ENCODE peak calls at places on chromosomes 7 and 10, in four cellular contexts. G is neural progenitor cell, B is GM23248, Y is PC-3. H is an unnamed sample. For H3K9me3, the result is how much of the 10 kb centered on the place peaks cover.

GRCh38 chr10:51960494-51960895 is 261.1 kb upstream of the CSTF2T start:
- DNase-seq in G (peak), B (peak), Y (peak), H (peak)

GRCh38 chr7:22154130-22154529 is 202.8 kb downstream of the RAPGEF5 start:
- DNase-seq in Y (no peak), B (no peak), G (peak), H (peak)

GRCh38 chr10:127978481-127978880 is 71.6 kb downstream of the PTPRE start:
- DNase-seq in Y (no peak), B (no peak), G (no peak), H (no peak)

GRCh38 chr10:90133606-90134005 is 432.2 kb downstream of the KIF20B start:
- DNase-seq in B (no peak), Y (peak), G (no peak), H (no peak)

GRCh38 chr7:145143690-145144089 is 307.8 kb upstream of the TPK1 start:
- DNase-seq in Y (no peak), G (no peak), B (no peak), H (no peak)

GRCh38 chr10:1110674-1111119 is 54.5 kb downstream of the WDR37 start:
- DNase-seq in B (no peak), G (no peak), Y (no peak), H (no peak)

GRCh38 chr7:4837814-4838625 is 23.8 kb downstream of the PAPOLB start:
- DNase-seq in B (no peak), G (peak), Y (no peak), H (peak)

GRCh38 chr10:60564475-60564874 is 174.8 kb upstream of the ANK3 start:
- DNase-seq in B (peak), Y (peak), G (no peak), H (no peak)

GRCh38 chr10:43252166-43252784 is 14.6 kb downstream of the RASGEF1A start:
- DNase-seq in B (no peak), Y (no peak), G (no peak), H (no peak)

GRCh38 chr10:125343118-125343752 is 182.9 kb upstream of the CTBP2 start:
- DNase-seq in Y (peak), G (peak), B (peak), H (peak)

GRCh38 chr10:132303361-132304115 is 4.2 kb downstream of the STK32C start:
- DNase-seq in G (no peak), B (no peak), Y (no peak), H (no peak)

GRCh38 chr10:86759073-86759672 is 2.8 kb downstream of the BMPR1A start:
- DNase-seq in B (peak), G (no peak), Y (no peak), H (no peak)

GRCh38 chr7:1951600-1951999 is 281.1 kb downstream of the MAD1L1 start:
- DNase-seq in B (no peak), Y (no peak), G (no peak), H (no peak)

GRCh38 chr7:6376820-6377219 is 70.9 kb downstream of the DAGLB start:
- DNase-seq in B (no peak), G (no peak), Y (no peak), H (no peak)

GRCh38 chr7:110386006-110386405 is 704.9 kb upstream of the LRRN3 start:
- DNase-seq in B (no peak), G (no peak), Y (peak), H (no peak)

GRCh38 chr10:77416327-77417135 is 221.1 kb downstream of the KCNMA1 start:
- DNase-seq in Y (peak), G (no peak), B (peak), H (no peak)

GRCh38 chr7:101699399-101699798 is 70.3 kb upstream of the MYL10 start:
- DNase-seq in Y (no peak), B (no peak), G (no peak), H (no peak)

GRCh38 chr10:78185693-78186055 is 152.0 kb downstream of the RPS24 start:
- DNase-seq in G (no peak), B (no peak), Y (no peak), H (no peak)

GRCh38 chr7:29865526-29865925 is 59.2 kb downstream of the WIPF3 start:
- DNase-seq in Y (peak), B (peak), G (no peak), H (no peak)

GRCh38 chr10:87818505-87819273 is 663 bp upstream of the ATAD1 start:
- DNase-seq in G (peak), Y (peak), B (peak), H (peak)

GRCh38 chr7:13880789-13881188 is 108.7 kb downstream of the ETV1 start:
- DNase-seq in Y (peak), G (no peak), B (peak), H (no peak)

GRCh38 chr10:24465124-24465874 is 256.4 kb downstream of the KIAA1217 start:
- DNase-seq in B (peak), G (no peak), Y (peak), H (no peak)

GRCh38 chr7:42227931-42228591 is 8.9 kb downstream of the GLI3 start:
- DNase-seq in G (peak), B (peak), Y (no peak), H (no peak)

GRCh38 chr7:55477781-55478374 is 94.4 kb downstream of the VOPP1 start:
- DNase-seq in G (no peak), B (peak), Y (no peak), H (no peak)

GRCh38 chr7:95693551-95694333 is 78.6 kb upstream of the DYNC1I1 start:
- DNase-seq in B (peak), G (no peak), Y (peak), H (no peak)

GRCh38 chr7:90445633-90446032 is 23.8 kb upstream of the PTTG1IP2 start:
- DNase-seq in B (no peak), G (no peak), Y (no peak), H (no peak)

GRCh38 chr10:117929321-117930067 is 117.2 kb downstream of the RAB11FIP2 start:
- DNase-seq in Y (no peak), G (peak), B (no peak), H (no peak)

GRCh38 chr7:69534461-69535041 is 63.7 kb upstream of the AUTS2 start:
- DNase-seq in B (no peak), G (peak), Y (no peak), H (no peak)

GRCh38 chr7:47277321-47277781 is 304.6 kb downstream of the TNS3 start:
- DNase-seq in Y (no peak), G (no peak), B (no peak), H (no peak)

GRCh38 chr7:108973075-108973474 is 403.4 kb downstream of the DNAJB9 start:
- DNase-seq in B (no peak), Y (no peak), G (peak), H (peak)

GRCh38 chr7:77734590-77735421 is 38.5 kb downstream of the RSBN1L start:
- DNase-seq in B (no peak), G (no peak), Y (no peak), H (no peak)

GRCh38 chr7:103989785-103990775 is 622 bp upstream of the RELN start:
- DNase-seq in Y (peak), G (peak), B (peak), H (peak)

GRCh38 chr10:9253121-9253520 is 1198.6 kb downstream of the GATA3 start:
- DNase-seq in B (peak), G (no peak), Y (peak), H (peak)

GRCh38 chr10:129888784-129889616 is 75.1 kb downstream of the EBF3 start:
- DNase-seq in G (peak), B (peak), Y (peak), H (peak)

GRCh38 chr10:75401569-75402485 is at the start of gene ZNF503:
- DNase-seq in Y (peak), G (peak), B (peak), H (peak)

GRCh38 chr10:10513067-10513466 is 504.6 kb upstream of the CELF2 start:
- DNase-seq in G (no peak), B (no peak), Y (no peak), H (no peak)

GRCh38 chr7:67398916-67399315 is 402.3 kb downstream of the TYW1 start:
- DNase-seq in B (no peak), Y (no peak), G (no peak), H (peak)

GRCh38 chr7:67406941-67407340 is 410.3 kb downstream of the TYW1 start:
- DNase-seq in Y (no peak), B (no peak), G (no peak), H (no peak)

GRCh38 chr7:67401492-67401891 is 404.9 kb downstream of the TYW1 start:
- DNase-seq in B (no peak), G (no peak), Y (no peak), H (no peak)

GRCh38 chr7:67407351-67407750 is 410.7 kb downstream of the TYW1 start:
- DNase-seq in B (no peak), G (no peak), Y (no peak), H (no peak)

DNA sequence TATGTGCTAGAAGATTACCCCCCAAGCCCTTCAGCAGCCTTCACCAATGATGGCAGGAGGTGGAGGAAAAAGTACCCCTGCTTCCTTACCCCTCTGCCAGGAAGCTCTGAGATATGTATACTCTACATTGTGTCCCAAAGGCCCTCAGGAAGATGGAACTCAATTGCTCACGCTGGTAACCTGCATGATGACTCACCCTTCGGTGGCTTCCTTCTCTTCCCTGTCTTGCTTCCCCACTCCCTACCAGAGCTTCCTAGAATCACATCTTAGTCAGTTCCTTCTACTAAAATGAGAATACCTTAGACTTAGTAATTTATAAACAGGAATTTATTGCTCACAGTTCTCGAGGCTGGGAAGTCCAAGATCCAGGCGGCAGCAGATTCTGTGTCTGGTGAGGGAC is 405.6 kb downstream of the TYW1 start:
- DNase-seq in G (no peak), B (no peak), Y (no peak), H (no peak)
- TF ChIP-seq EZH2phosphoT487 in G (no peak), B (no peak), Y (no peak), H (no peak)

DNA sequence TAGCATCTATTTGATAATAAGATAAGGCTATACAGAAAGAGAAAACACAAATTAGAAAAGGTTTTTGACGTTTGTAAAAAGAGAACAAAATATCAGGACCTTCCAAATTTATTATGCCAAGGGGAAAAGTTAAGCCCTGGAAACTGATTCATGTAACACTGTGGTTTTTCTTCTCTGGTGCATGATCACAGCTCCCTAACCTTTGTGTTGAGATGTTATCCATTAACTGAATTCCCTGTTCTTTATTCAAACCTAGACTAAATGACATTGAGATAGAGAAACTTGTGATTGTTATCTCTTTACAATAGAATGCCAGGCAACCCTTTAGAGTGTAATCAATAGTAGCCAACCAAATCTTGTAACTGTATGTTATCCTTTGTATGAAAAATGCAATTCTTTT is 141.4 kb upstream of the NRG3 start:
- DNase-seq in B (no peak), Y (no peak), G (no peak), H (no peak)
- H3K9me3 ChIP-seq in B (under half), Y (under half), G (under half), H (under half)

DNA sequence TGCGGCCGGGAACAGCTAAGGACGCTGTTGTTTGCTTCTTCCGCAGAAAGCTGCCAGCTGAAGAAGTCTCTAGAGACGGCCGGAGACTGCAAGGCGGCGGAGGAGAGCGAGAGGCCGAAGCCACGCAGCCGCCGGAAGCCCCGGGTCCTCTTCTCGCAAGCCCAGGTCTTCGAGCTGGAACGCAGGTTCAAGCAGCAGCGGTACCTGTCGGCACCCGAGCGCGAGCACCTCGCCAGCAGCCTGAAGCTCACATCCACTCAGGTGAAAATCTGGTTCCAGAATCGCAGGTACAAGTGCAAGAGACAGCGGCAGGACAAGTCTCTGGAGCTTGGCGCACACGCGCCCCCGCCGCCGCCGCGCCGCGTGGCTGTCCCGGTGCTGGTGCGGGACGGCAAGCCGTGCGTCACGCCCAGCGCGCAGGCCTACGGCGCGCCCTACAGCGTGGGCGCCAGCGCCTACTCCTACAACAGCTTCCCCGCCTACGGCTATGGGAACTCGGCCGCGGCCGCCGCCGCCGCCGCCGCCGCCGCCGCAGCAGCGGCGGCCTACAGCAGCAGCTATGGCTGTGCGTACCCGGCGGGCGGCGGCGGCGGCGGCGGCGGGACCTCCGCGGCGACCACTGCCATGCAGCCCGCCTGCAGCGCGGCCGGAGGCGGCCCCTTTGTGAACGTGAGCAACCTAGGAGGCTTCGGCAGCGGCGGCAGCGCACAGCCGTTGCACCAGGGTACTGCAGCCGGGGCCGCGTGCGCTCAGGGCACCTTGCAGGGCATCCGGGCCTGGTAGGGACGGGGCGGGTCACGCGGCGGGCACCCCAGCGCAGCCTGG is 2.4 kb downstream of the NKX2-3 start:
- DNase-seq in B (peak), G (peak), Y (peak), H (peak)
- TF ChIP-seq EZH2phosphoT487 in B (no peak), G (peak), Y (peak), H (peak)

GRCh38 chr7:63073736-63074135 is 924.9 kb upstream of the ZNF722 start:
- DNase-seq in B (no peak), Y (no peak), G (no peak), H (no peak)
- H3K9me3 ChIP-seq in B (under half), Y (under half), G (under half), H (under half)

GRCh38 chr10:11782793-11783557 is 40.2 kb upstream of the PROSER2 start:
- DNase-seq in B (peak), Y (peak), G (peak), H (peak)
- TF ChIP-seq EZH2phosphoT487 in B (no peak), Y (no peak), G (no peak), H (no peak)

GRCh38 chr7:63042730-63043511 is 955.7 kb upstream of the ZNF722 start:
- DNase-seq in G (no peak), Y (no peak), B (no peak), H (no peak)

GRCh38 chr7:63045575-63045974 is 953.1 kb upstream of the ZNF722 start:
- DNase-seq in Y (no peak), G (no peak), B (no peak), H (no peak)

GRCh38 chr7:63043657-63044543 is 954.7 kb upstream of the ZNF722 start:
- DNase-seq in Y (no peak), B (no peak), G (no peak), H (no peak)

GRCh38 chr7:63046612-63047011 is 952.0 kb upstream of the ZNF722 start:
- DNase-seq in B (no peak), Y (no peak), G (no peak), H (no peak)

DNA sequence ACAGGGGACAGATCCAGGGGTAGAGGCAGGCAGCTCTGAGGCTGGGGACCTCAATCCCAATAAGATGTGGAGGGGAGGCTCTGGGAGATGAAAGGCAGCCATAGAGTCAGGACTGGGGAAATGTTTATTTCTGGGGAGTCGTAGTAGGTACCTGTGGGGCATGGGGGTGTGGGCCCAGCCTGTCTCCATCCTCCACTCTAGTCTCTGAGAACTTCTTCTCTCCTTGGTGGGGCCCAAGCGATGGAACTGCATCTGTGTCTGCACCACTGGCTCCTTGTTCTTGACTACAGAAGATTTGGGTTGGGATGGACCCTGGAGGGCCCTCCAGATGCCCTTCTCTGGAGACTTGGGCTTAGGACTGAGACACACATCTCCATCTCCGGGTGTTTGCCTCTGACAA is 953.9 kb upstream of the ZNF722 start:
- DNase-seq in Y (no peak), B (no peak), G (no peak), H (no peak)
- H3K9me3 ChIP-seq in Y (under half), B (under half), G (half or more), H (under half)

DNA sequence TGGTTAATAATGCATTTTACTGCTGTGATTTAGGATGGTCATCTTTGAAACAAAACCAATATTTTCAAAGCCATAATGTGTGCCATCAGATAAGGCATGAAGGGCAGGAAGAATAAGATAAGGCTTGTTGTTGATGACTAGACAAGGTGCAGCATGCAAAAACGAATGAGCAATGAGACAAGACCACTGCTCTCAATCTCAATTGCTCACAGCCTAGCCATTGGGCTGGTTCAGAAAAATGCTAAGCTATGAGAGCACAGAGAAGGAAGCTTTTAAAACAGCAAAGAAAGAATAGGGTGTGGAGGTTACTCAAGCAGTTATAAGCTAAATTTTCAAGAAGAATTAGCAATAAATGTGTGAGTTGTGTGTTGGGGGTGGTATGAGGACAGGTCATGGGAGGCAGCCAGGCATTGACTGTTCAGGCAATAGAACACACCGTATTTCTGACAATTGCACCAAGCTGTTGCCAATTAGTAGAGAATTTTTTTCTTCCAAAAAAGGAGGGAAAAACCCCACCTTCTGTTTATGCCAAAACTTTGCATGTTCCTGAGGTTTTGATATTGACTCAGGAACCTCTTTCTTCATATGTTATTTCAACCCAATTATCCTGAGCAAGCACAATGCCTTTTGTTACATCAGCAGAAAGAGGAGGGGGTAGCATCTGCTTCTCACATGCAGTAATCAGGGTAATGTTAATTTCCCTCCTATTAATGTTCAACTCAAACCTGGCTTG is 276.5 kb downstream of the HDAC9 start:
- DNase-seq in B (peak), Y (no peak), G (no peak), H (no peak)
- TF ChIP-seq EZH2phosphoT487 in B (no peak), Y (no peak), G (no peak), H (no peak)

DNA sequence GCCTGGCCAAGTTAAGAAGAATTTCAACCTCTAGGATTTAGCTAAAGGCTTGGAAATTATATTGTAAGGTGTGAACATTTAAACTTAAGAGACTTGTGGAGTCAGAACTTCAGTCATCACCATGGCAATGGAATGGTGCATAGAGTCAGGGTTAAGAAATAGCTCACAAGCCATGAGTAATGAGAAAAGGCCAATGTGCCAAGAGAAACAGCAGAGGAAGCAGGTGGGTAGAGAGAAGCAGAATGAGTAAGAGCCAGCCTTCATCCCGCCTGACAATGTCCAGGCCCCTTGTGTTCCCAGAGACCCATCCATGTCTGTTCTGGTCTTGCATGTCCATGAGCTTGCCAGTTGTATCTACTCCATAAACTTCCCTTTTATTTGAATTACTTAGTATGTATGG is 62.6 kb upstream of the TBX20 start:
- DNase-seq in B (peak), G (no peak), Y (no peak), H (no peak)
- H3K9me3 ChIP-seq in B (under half), G (under half), Y (under half), H (under half)